ENCODE peak calls at places on chromosomes 3 and 15, in four cellular contexts. V is psoas muscle, Q is osteoblast, D is cardiac muscle cell. H is an unnamed sample.

GRCh38 chr3:21477896-21478295 is 273.1 kb downstream of the ZNF385D start:
- DNase-seq in V (no peak), Q (no peak), D (no peak), H (no peak)

GRCh38 chr15:74642328-74642723 is 26.7 kb downstream of the CLK3 start:
- DNase-seq in V (no peak), Q (no peak), D (no peak), H (peak; percentile 90)

GRCh38 chr15:68421798-68422402 is 10.1 kb downstream of the ITGA11 start:
- DNase-seq in V (no peak), Q (peak; percentile 65), D (no peak), H (no peak)

GRCh38 chr15:66862111-66862815 is 160.2 kb downstream of the SMAD6 start:
- DNase-seq in V (no peak), Q (no peak), D (no peak), H (no peak)

GRCh38 chr3:71045917-71046282 is 537.6 kb downstream of the FOXP1 start:
- DNase-seq in V (no peak), Q (no peak), D (no peak), H (no peak)

GRCh38 chr3:192444096-192444790 is 283.1 kb downstream of the FGF12 start:
- DNase-seq in V (peak; percentile 41), Q (peak; percentile 70), D (peak; percentile 75), H (peak; percentile 37)

GRCh38 chr3:24156466-24156865 is 211.4 kb downstream of the NR1D2 start:
- DNase-seq in V (no peak), Q (no peak), D (peak; percentile 46), H (no peak)

GRCh38 chr3:151400341-151400740 is 15.8 kb upstream of the P2RY12 start:
- DNase-seq in V (no peak), Q (no peak), D (no peak), H (no peak)

GRCh38 chr3:171055336-171056178 is 29.0 kb upstream of the SLC2A2 start:
- DNase-seq in V (no peak), Q (no peak), D (peak; percentile 58), H (no peak)

GRCh38 chr15:59168536-59168935 is 38.1 kb upstream of the LDHAL6B start:
- DNase-seq in V (no peak), Q (no peak), D (peak; percentile 58), H (no peak)
- H3K27ac ChIP-seq in V (no peak overlapping the region), Q (peak overlapping the region; percentile 91), D (no peak overlapping the region), H (no peak overlapping the region)

DNA sequence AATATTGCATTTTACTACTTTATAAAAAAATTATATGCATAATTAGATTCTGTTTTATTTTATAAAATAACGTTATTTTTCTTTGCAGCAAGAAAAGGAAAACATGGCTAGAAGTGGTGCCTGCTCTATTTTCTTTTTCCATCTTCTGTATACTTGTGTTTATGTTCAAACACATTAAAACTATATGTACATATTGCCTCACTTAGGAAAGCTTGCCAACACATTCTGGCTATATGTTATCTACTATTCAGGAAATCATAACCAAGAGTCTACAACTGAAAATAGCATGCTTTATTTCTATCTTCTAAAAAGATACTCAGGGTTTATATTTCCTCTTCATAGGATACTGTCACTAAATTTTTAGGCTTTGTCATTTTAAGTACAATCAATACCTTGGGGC is 90.2 kb upstream of the KCNMB2 start:
- DNase-seq in V (no peak), Q (no peak), D (peak; percentile 5), H (no peak)
- H3K4me1 ChIP-seq in V (no peaks in the 10 kb centered on the region), Q (no peaks in the 10 kb centered on the region), D (peaks cover 3% of the 10 kb centered on the region), H (no peaks in the 10 kb centered on the region)

GRCh38 chr15:25185156-25185710 is 230.4 kb downstream of the SNRPN start:
- DNase-seq in V (no peak), Q (peak; percentile 84), D (no peak), H (no peak)

GRCh38 chr15:25185791-25186190 is 231.0 kb downstream of the SNRPN start:
- DNase-seq in V (peak; percentile 1), Q (peak; percentile 79), D (no peak), H (no peak)

GRCh38 chr15:25183581-25184330 is 229.0 kb downstream of the SNRPN start:
- DNase-seq in V (peak; percentile 1), Q (peak; percentile 80), D (no peak), H (no peak)

GRCh38 chr15:25182736-25183445 is 228.1 kb downstream of the SNRPN start:
- DNase-seq in V (peak; percentile 5), Q (peak; percentile 61), D (no peak), H (no peak)

GRCh38 chr15:25184356-25185155 is 229.8 kb downstream of the SNRPN start:
- DNase-seq in V (peak; percentile 1), Q (peak; percentile 45), D (no peak), H (no peak)
- H3K9me3 ChIP-seq in V (peaks cover 3% of the 10 kb centered on the region), Q (no peaks in the 10 kb centered on the region), D (no peaks in the 10 kb centered on the region), H (peaks cover 9% of the 10 kb centered on the region)

DNA sequence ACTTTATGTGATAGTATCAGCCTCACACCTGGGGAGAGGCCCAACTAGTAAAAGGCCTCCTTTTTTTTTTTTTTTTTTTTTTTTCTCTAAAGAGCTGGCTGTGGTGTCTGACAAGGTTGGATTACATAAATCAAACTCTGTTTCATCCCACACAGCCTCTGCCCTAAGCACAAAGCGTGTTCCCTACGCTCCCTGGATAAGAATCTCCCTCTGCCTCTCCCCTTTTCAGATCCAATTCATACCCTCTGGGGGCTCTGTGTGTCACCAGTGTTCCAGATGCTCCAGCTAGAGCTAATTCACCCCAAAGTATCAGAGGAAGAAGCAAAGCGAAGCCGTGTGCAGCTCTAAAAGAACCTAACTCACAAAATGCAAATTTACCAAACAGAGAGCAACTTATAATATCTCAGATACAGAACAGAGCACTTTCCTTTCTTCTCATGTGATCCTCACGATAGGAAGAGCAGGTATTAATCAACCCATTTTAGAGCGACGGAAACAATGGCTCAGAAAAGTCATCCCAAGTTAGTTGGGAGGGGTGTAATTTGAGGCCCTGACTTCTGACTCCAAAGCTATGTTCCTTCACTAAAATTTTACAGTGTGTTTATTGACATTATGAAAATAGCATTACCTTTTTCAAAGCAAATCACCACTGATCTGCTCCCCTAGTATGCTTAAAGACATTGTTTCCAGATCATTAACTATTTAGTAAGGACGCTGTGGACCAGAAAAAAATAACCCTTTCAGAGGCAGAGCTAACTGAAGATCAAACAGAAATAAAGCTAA is 12.4 kb downstream of the BMF start:
- DNase-seq in V (no peak), Q (peak; percentile 74), D (no peak), H (no peak)
- H3K27ac ChIP-seq in V (peak overlapping the region; percentile 63), Q (no peak overlapping the region), D (peak overlapping the region; percentile 99), H (peak overlapping the region; percentile 60)

GRCh38 chr15:73617910-73618309 is 15.3 kb downstream of the NPTN start:
- DNase-seq in V (no peak), Q (no peak), D (no peak), H (no peak)

GRCh38 chr15:73621286-73621826 is 11.8 kb downstream of the NPTN start:
- DNase-seq in V (no peak), Q (no peak), D (no peak), H (no peak)

GRCh38 chr15:73617310-73617709 is 15.9 kb downstream of the NPTN start:
- DNase-seq in V (no peak), Q (no peak), D (no peak), H (no peak)

GRCh38 chr15:73624530-73624929 is 8.7 kb downstream of the NPTN start:
- DNase-seq in V (no peak), Q (no peak), D (no peak), H (no peak)

DNA sequence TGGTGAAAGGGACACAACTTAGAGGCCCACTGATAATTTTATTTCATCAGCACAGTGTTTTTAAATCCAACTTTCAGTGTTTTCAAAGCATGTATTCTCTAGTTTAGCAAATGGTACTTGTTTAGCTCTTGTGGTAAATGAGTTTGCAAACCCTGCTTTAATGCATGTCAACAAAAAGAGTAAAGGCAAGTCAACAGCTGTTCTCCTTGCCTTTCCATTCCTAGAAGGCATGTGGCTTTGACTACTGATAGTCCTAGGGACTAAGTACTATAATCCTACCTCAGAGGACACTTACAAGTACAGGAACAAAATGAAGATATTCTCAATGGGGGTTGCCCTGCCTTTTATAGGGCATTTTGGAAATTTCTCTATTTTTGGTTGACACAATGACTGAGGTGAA is 13.1 kb downstream of the NPTN start:
- DNase-seq in V (no peak), Q (no peak), D (no peak), H (no peak)
- H3K4me1 ChIP-seq in V (peaks cover 78% of the 10 kb centered on the region), Q (peaks cover 12% of the 10 kb centered on the region), D (peaks cover 42% of the 10 kb centered on the region), H (peaks cover 6% of the 10 kb centered on the region)

DNA sequence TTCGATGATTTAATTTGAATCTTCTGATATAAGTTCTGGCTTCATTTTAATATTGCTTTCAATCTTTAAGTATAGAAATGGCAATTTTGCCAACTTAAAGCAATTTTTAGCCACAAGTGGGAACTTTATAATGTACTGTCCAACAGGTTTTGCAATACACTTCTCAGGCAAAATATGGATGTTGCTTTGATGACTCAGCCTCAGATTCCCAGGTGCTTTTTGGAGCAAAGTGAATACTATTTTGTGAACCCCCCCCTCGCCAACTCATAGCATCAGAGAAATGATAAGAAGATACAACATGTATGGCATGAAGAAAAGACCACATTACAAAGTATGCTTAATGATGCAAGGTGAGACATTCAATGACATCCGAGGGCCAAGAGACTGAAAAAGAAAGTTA is 158.1 kb downstream of the GABRB3 start:
- DNase-seq in V (no peak), Q (no peak), D (no peak), H (no peak)
- H3K9me3 ChIP-seq in V (peaks cover 5% of the 10 kb centered on the region), Q (no peaks in the 10 kb centered on the region), D (peaks cover under 1% of the 10 kb centered on the region), H (no peaks in the 10 kb centered on the region)

DNA sequence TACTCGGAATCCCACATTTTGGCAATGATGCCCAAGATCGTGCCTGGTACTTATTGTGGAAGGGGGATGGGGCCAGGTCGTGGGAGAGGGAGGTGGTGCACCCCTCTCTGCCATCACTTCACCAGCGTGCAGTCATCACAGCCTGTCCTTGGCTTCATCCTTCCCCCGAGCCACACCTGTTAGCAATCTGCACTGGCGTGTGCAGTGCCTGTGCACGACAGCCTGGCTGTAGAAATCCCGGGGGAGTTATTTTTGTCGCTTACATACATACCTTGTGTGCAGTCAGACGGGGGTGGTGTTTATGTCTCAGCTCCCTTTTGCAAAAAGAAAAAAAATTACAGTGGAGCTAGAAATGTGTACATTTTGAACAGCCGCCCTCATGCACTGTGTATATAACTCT is 216.0 kb downstream of the TLE3 start:
- DNase-seq in V (no peak), Q (no peak), D (no peak), H (no peak)
- H3K27ac ChIP-seq in V (no peak overlapping the region), Q (no peak overlapping the region), D (no peak overlapping the region), H (no peak overlapping the region)